ENCODE peak calls at places on chromosome 14, in five cellular contexts. K is CD8-positive, alpha-beta T cell; A is RCC 7860; Q is T follicular helper cell; P is NCI-H2081. X is an unnamed sample.

GRCh38 chr14:36091096-36091495 is 85.4 kb downstream of the PTCSC3 start:
- DNase-seq in K (no peak), A (peak), Q (no peak), P (no peak), X (no peak)

GRCh38 chr14:91142214-91142668 is 28.4 kb downstream of the DGLUCY start:
- DNase-seq in A (no peak), Q (no peak), K (no peak), P (no peak), X (no peak)

GRCh38 chr14:23352506-23353432 is at the start of gene SLC22A17:
- DNase-seq in A (no peak), P (peak), Q (peak), K (peak), X (peak)

GRCh38 chr14:31292962-31293616 is 85.5 kb upstream of the HECTD1 start:
- DNase-seq in P (no peak), A (no peak), K (no peak), Q (no peak), X (no peak)

GRCh38 chr14:105030194-105030593 is 9.3 kb upstream of the CDCA4 start:
- DNase-seq in Q (no peak), K (no peak), P (no peak), A (no peak), X (no peak)

GRCh38 chr14:70186826-70187483 is 1.8 kb downstream of the SLC8A3 start:
- DNase-seq in K (no peak), A (no peak), Q (no peak), P (no peak), X (no peak)

GRCh38 chr14:89320381-89321000 is 96.5 kb downstream of the FOXN3 start:
- DNase-seq in Q (no peak), P (no peak), K (no peak), A (no peak), X (no peak)

GRCh38 chr14:100105357-100106169 is 40.3 kb downstream of the EVL start:
- DNase-seq in K (no peak), Q (no peak), A (no peak), P (no peak), X (no peak)

GRCh38 chr14:76768201-76768656 is 7.0 kb downstream of the VASH1 start:
- DNase-seq in P (no peak), Q (peak), A (no peak), K (peak), X (peak)

GRCh38 chr14:69674546-69675245 is 63.3 kb downstream of the SUSD6 start:
- DNase-seq in K (no peak), Q (no peak), A (no peak), P (no peak), X (no peak)

GRCh38 chr14:104254735-104255400 is 116.5 kb downstream of the KIF26A start:
- DNase-seq in A (no peak), Q (no peak), K (no peak), P (no peak), X (no peak)

GRCh38 chr14:66495214-66496098 is 9.3 kb downstream of the CCDC196 start:
- DNase-seq in P (peak), Q (no peak), K (no peak), A (peak), X (no peak)

GRCh38 chr14:73732006-73732405 is 17.8 kb upstream of the PNMA1 start:
- DNase-seq in P (no peak), Q (no peak), A (no peak), K (no peak), X (no peak)

GRCh38 chr14:84090837-84091236 is 1439.1 kb upstream of the FLRT2 start:
- DNase-seq in Q (no peak), A (no peak), K (no peak), P (no peak), X (no peak)

GRCh38 chr14:34699873-34700621 is 14.3 kb downstream of the CFL2 start:
- DNase-seq in K (no peak), A (peak), Q (no peak), P (no peak), X (no peak)

GRCh38 chr14:31419179-31420012 is 954 bp downstream of the HEATR5A start:
- DNase-seq in A (no peak), P (no peak), Q (no peak), K (no peak), X (no peak)

GRCh38 chr14:91554535-91555332 is 44.6 kb upstream of the PPP4R3A start:
- DNase-seq in K (no peak), A (no peak), Q (no peak), P (no peak), X (no peak)

GRCh38 chr14:72590577-72590976 is 303.3 kb downstream of the DPF3 start:
- DNase-seq in A (no peak), P (no peak), K (no peak), Q (no peak), X (no peak)

GRCh38 chr14:61388976-61389576 is 67.7 kb downstream of the PRKCH start:
- DNase-seq in Q (no peak), A (no peak), K (no peak), P (no peak), X (no peak)

GRCh38 chr14:65832431-65833253 is 420.1 kb downstream of the FUT8 start:
- DNase-seq in Q (no peak), K (no peak), P (no peak), A (peak), X (no peak)

GRCh38 chr14:104551851-104552737 is 27.5 kb upstream of the C14orf180 start:
- DNase-seq in A (no peak), Q (no peak), P (no peak), K (no peak), X (no peak)

X was measured in activated CD4-positive, alpha-beta T cell treated with anti-CD3 and anti-CD28 coated beads for 1 hour.